ENCODE peak calls at places on chromosome 11, in seven cellular contexts. One of them, this sample, is unnamed.

GRCh38 chr11:68418671-68419070 is 41.9 kb upstream of the PPP6R3 start:
- DNase-seq in IMR-90: no peak
- DNase-seq in choroid plexus epithelial cell: no peak
- DNase-seq in ELR: no peak
- DNase-seq in stimulated activated CD4-positive, alpha-beta T cell treated with anti-CD3 and anti-CD28 coated beads, Interleukin-4, amount 100 ng/mL, for 1 hour: no peak
- DNase-seq in A172: no peak
- DNase-seq in GM04503: no peak
- DNase-seq in this sample: no peak

GRCh38 chr11:76167590-76167989 is 38.7 kb downstream of the WNT11 start:
- DNase-seq in IMR-90: no peak
- DNase-seq in ELR: no peak
- DNase-seq in A172: no peak
- DNase-seq in GM04503: no peak
- DNase-seq in choroid plexus epithelial cell: peak
- DNase-seq in stimulated activated CD4-positive, alpha-beta T cell treated with anti-CD3 and anti-CD28 coated beads, Interleukin-4, amount 100 ng/mL, for 1 hour: no peak
- DNase-seq in this sample: no peak

GRCh38 chr11:121318848-121319834 is 26.6 kb downstream of the SC5D start:
- DNase-seq in IMR-90: peak
- DNase-seq in GM04503: no peak
- DNase-seq in stimulated activated CD4-positive, alpha-beta T cell treated with anti-CD3 and anti-CD28 coated beads, Interleukin-4, amount 100 ng/mL, for 1 hour: no peak
- DNase-seq in A172: peak
- DNase-seq in choroid plexus epithelial cell: peak
- DNase-seq in ELR: peak
- DNase-seq in this sample: peak

GRCh38 chr11:72639475-72640375 is 34.5 kb downstream of the PDE2A start:
- DNase-seq in GM04503: no peak
- DNase-seq in A172: no peak
- DNase-seq in choroid plexus epithelial cell: no peak
- DNase-seq in IMR-90: no peak
- DNase-seq in stimulated activated CD4-positive, alpha-beta T cell treated with anti-CD3 and anti-CD28 coated beads, Interleukin-4, amount 100 ng/mL, for 1 hour: no peak
- DNase-seq in ELR: no peak
- DNase-seq in this sample: no peak

GRCh38 chr11:28228196-28228595 is 120.0 kb downstream of the METTL15 start:
- DNase-seq in GM04503: peak
- DNase-seq in IMR-90: peak
- DNase-seq in ELR: peak
- DNase-seq in stimulated activated CD4-positive, alpha-beta T cell treated with anti-CD3 and anti-CD28 coated beads, Interleukin-4, amount 100 ng/mL, for 1 hour: no peak
- DNase-seq in A172: no peak
- DNase-seq in choroid plexus epithelial cell: peak
- DNase-seq in this sample: peak

GRCh38 chr11:65506770-65507485 is 8.1 kb downstream of the MALAT1 start:
- DNase-seq in A172: peak
- DNase-seq in stimulated activated CD4-positive, alpha-beta T cell treated with anti-CD3 and anti-CD28 coated beads, Interleukin-4, amount 100 ng/mL, for 1 hour: no peak
- DNase-seq in GM04503: no peak
- DNase-seq in choroid plexus epithelial cell: peak
- DNase-seq in IMR-90: peak
- DNase-seq in ELR: peak
- DNase-seq in this sample: no peak

GRCh38 chr11:122069946-122070345 is 46.1 kb downstream of the BLID start:
- DNase-seq in GM04503: peak
- DNase-seq in ELR: peak
- DNase-seq in IMR-90: peak
- DNase-seq in A172: peak
- DNase-seq in stimulated activated CD4-positive, alpha-beta T cell treated with anti-CD3 and anti-CD28 coated beads, Interleukin-4, amount 100 ng/mL, for 1 hour: no peak
- DNase-seq in choroid plexus epithelial cell: peak
- DNase-seq in this sample: peak

GRCh38 chr11:45801723-45802315 is 3.1 kb upstream of the SLC35C1 start:
- DNase-seq in IMR-90: no peak
- DNase-seq in stimulated activated CD4-positive, alpha-beta T cell treated with anti-CD3 and anti-CD28 coated beads, Interleukin-4, amount 100 ng/mL, for 1 hour: no peak
- DNase-seq in ELR: peak
- DNase-seq in GM04503: no peak
- DNase-seq in choroid plexus epithelial cell: peak
- DNase-seq in A172: no peak
- DNase-seq in this sample: peak

GRCh38 chr11:47208628-47209027 is 6.1 kb upstream of the DDB2 start:
- DNase-seq in choroid plexus epithelial cell: no peak
- DNase-seq in ELR: no peak
- DNase-seq in A172: no peak
- DNase-seq in GM04503: no peak
- DNase-seq in stimulated activated CD4-positive, alpha-beta T cell treated with anti-CD3 and anti-CD28 coated beads, Interleukin-4, amount 100 ng/mL, for 1 hour: no peak
- DNase-seq in IMR-90: no peak
- DNase-seq in this sample: no peak

GRCh38 chr11:78453140-78453935 is 35.7 kb upstream of the GAB2 start:
- DNase-seq in ELR: no peak
- DNase-seq in IMR-90: peak
- DNase-seq in A172: no peak
- DNase-seq in choroid plexus epithelial cell: peak
- DNase-seq in stimulated activated CD4-positive, alpha-beta T cell treated with anti-CD3 and anti-CD28 coated beads, Interleukin-4, amount 100 ng/mL, for 1 hour: no peak
- DNase-seq in GM04503: no peak
- DNase-seq in this sample: peak

GRCh38 chr11:130533113-130533803 is 84.8 kb downstream of the ADAMTS15 start:
- DNase-seq in GM04503: no peak
- DNase-seq in ELR: no peak
- DNase-seq in choroid plexus epithelial cell: no peak
- DNase-seq in A172: no peak
- DNase-seq in stimulated activated CD4-positive, alpha-beta T cell treated with anti-CD3 and anti-CD28 coated beads, Interleukin-4, amount 100 ng/mL, for 1 hour: no peak
- DNase-seq in IMR-90: no peak
- DNase-seq in this sample: no peak